ENCODE peak calls at places on chromosomes 7 and 10, in five cellular contexts. I, O, A, M and S are unnamed samples. For H3K27me3 and H3K9me3, the result is how much of the 10 kb centered on the place peaks cover.

GRCh38 chr7:75854233-75854632 is 24.6 kb upstream of the RHBDD2 start:
- DNase-seq in I (no peak), O (no peak), A (no peak), M (no peak), S (no peak)

GRCh38 chr10:9036711-9037204 is 982.3 kb downstream of the GATA3 start:
- DNase-seq in I (no peak), O (no peak), A (no peak), M (no peak), S (no peak)

GRCh38 chr7:41886257-41886905 is 183.5 kb upstream of the INHBA start:
- DNase-seq in I (no peak), O (no peak), A (no peak), M (peak), S (no peak)

GRCh38 chr7:22364910-22365309 is 8.0 kb upstream of the RAPGEF5 start:
- DNase-seq in I (no peak), O (no peak), A (no peak), M (no peak), S (no peak)

GRCh38 chr10:6423004-6423403 is 157.1 kb downstream of the PRKCQ start:
- DNase-seq in I (no peak), O (no peak), A (no peak), M (no peak), S (no peak)

GRCh38 chr7:34208878-34209621 is 303.7 kb downstream of the BMPER start:
- DNase-seq in I (no peak), O (no peak), A (no peak), M (no peak), S (no peak)

GRCh38 chr10:63738410-63738809 is 217.2 kb downstream of the REEP3 start:
- DNase-seq in I (no peak), O (no peak), A (no peak), M (no peak), S (no peak)

GRCh38 chr7:144768633-144769032 is 67.2 kb downstream of the TPK1 start:
- DNase-seq in I (no peak), O (no peak), A (no peak), M (no peak), S (no peak)

GRCh38 chr10:78461333-78461732 is 427.7 kb downstream of the RPS24 start:
- DNase-seq in I (no peak), O (no peak), A (no peak), M (no peak), S (no peak)

GRCh38 chr7:151963895-151964870 is 7.9 kb downstream of the GALNTL5 start:
- DNase-seq in I (no peak), O (no peak), A (no peak), M (no peak), S (no peak)

GRCh38 chr10:69839696-69840345 is 38.1 kb downstream of the COL13A1 start:
- DNase-seq in I (no peak), O (no peak), A (no peak), M (no peak), S (no peak)

GRCh38 chr7:157006829-157007469 is 3.5 kb downstream of the MNX1 start:
- DNase-seq in I (no peak), O (no peak), A (no peak), M (no peak), S (no peak)

GRCh38 chr10:2985729-2986232 is 81.6 kb upstream of the PFKP start:
- DNase-seq in I (peak), O (no peak), A (no peak), M (peak), S (no peak)

GRCh38 chr7:25726682-25727357 is 425.2 kb upstream of the NFE2L3 start:
- DNase-seq in I (no peak), O (no peak), A (no peak), M (no peak), S (no peak)

GRCh38 chr7:34991938-34992840 is 45.1 kb downstream of the DPY19L1 start:
- DNase-seq in I (no peak), O (no peak), A (no peak), M (no peak), S (peak)

GRCh38 chr10:52453501-52453900 is 139.4 kb downstream of the DKK1 start:
- DNase-seq in I (no peak), O (no peak), A (no peak), M (no peak), S (no peak)
- H3K4me3 ChIP-seq in I (no peak), O (no peak), A (no peak), M (no peak), S (no peak)

GRCh38 chr10:44878704-44879530 is 32.2 kb upstream of the TMEM72 start:
- DNase-seq in I (peak), O (no peak), A (no peak), M (peak), S (peak)

GRCh38 chr10:44882146-44882720 is 28.9 kb upstream of the TMEM72 start:
- DNase-seq in I (no peak), O (no peak), A (no peak), M (peak), S (no peak)

GRCh38 chr10:44879531-44879899 is 31.6 kb upstream of the TMEM72 start:
- DNase-seq in I (no peak), O (no peak), A (no peak), M (no peak), S (no peak)

GRCh38 chr10:44881639-44882038 is 29.5 kb upstream of the TMEM72 start:
- DNase-seq in I (no peak), O (no peak), A (no peak), M (no peak), S (no peak)

DNA sequence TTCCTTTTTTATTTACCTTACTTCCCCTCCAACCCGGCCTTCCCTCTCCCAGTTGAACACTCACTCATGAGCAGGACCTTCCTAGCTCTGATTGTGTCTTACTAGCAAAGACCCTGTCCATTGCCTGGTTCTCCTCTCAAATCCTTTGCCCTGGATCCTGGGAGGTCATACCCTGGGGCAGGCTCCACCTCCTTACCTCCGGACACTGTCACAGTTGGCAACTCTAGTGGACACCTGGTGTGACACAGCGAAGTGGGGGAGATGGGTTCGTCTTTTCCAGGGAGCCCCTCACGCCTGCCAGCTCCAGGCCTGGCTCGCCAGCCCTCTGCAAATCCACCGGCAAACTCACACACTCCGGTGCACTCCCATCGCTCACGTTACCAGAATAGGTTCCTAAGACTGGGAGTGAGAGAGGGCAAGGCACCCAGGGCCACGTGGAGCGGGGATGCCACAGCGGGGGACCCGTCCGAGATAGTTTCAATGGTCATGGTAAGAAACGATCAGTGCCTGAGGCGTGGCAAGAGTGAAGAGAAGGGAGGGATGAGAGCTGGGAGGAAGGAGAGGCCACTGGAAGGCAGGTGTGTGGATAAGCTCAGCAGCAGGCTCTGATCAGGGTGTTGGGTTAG is 30.9 kb upstream of the TMEM72 start:
- DNase-seq in I (no peak), O (no peak), A (no peak), M (no peak), S (no peak)
- H3K27me3 ChIP-seq in I (under half), O (under half), A (under half), M (under half), S (under half)

GRCh38 chr10:131244836-131245235 is 66.7 kb downstream of the TCERG1L start:
- DNase-seq in I (peak), O (no peak), A (no peak), M (no peak), S (no peak)

GRCh38 chr10:131239926-131240325 is 71.6 kb downstream of the TCERG1L start:
- DNase-seq in I (no peak), O (no peak), A (no peak), M (no peak), S (no peak)

GRCh38 chr10:131243076-131243475 is 68.4 kb downstream of the TCERG1L start:
- DNase-seq in I (peak), O (no peak), A (no peak), M (no peak), S (no peak)

GRCh38 chr10:131240691-131241090 is 70.8 kb downstream of the TCERG1L start:
- DNase-seq in I (peak), O (no peak), A (no peak), M (no peak), S (peak)

DNA sequence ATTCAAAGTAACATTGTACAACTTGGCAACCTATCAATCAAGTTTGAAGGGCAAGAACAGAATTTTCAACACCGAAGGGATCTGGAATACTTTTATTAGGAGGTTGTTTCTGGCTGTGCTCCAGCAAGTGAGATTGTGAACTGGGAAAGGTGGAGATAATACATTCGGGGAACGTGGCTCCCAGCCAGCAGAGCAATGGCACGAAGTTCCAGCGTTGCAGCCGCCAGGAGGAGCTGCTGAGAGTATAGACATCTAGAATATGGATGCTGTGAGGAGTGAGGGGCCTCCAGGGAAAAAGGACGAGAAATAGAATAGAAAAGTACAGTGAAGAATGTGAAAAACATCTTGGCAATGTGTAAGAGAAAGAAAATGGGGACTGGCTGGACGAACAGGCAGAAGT is 69.5 kb downstream of the TCERG1L start:
- DNase-seq in I (peak), O (no peak), A (no peak), M (peak), S (no peak)
- H3K9me3 ChIP-seq in I (under half), O (under half), A (under half), M (under half), S (under half)

DNA sequence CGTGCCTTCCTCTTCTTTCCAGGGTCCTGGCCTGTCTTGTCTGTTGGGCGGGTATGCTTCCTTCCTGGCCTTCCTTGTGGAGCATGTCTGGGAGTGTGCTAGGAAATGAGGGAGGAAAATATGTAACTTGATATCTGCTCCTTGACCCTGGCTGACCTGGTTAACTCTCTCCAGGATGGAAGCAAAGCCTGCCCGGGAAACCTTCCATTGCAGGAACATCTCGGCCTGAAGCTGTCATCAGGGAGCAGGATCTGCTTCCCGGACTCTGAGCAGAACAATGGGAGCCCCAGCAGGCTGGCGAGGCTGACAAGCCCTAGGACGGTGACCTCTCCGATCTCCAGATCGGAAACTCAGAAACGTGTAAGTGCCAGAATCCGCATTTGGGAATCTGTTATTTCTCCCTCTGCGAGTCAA is 340.3 kb downstream of the FRMD4A start:
- DNase-seq in I (no peak), O (no peak), A (no peak), M (peak), S (no peak)
- H3K4me3 ChIP-seq in I (no peak), O (peak), A (no peak), M (no peak), S (no peak)

GRCh38 chr10:75405201-75406143 is 3.9 kb upstream of the ZNF503 start:
- DNase-seq in I (peak), O (no peak), A (no peak), M (peak), S (no peak)
- H3K27me3 ChIP-seq in I (under half), O (under half), A (under half), M (under half), S (under half)